ENCODE peak calls at places on chromosomes 4 and X, in eight cellular contexts. C is stimulated activated CD4-positive, alpha-beta T cell treated with anti-CD3 and anti-CD28 coated beads, Interleukin-1b, Interleukin-23, amount 100 ng/mL, for 1 hour; G is amniotic stem cell; Q is NCI-H1105; T is ecto neural progenitor cell; P is stimulated activated CD8-positive, alpha-beta memory T cell treated with anti-CD3 and anti-CD28 coated beads, Interleukin-2, amount 100 ng/mL, for 1 hour; R is RWPE1; H is progenitor cell of endocrine pancreas. U is an unnamed sample.

GRCh38 chr4:177583000-177583399 is 140.8 kb upstream of the AGA start:
- DNase-seq in C (no peak), G (no peak), Q (no peak), T (no peak), P (no peak), R (peak; percentile 7), H (no peak), U (no peak)

GRCh38 chr4:27861802-27862201 is 1001.2 kb downstream of the STIM2 start:
- DNase-seq in C (no peak), G (no peak), Q (no peak), T (no peak), P (no peak), R (no peak), H (no peak), U (no peak)

GRCh38 chr4:1245481-1246051 is 3.4 kb downstream of the CTBP1 start:
- DNase-seq in C (no peak), G (no peak), Q (no peak), T (no peak), P (no peak), R (no peak), H (no peak), U (no peak)

GRCh38 chr4:139603576-139604387 is 47.8 kb upstream of the SETD7 start:
- DNase-seq in C (no peak), G (peak; percentile 53), Q (no peak), T (no peak), P (no peak), R (peak; percentile 44), H (peak; percentile 26), U (no peak)

GRCh38 chr4:84583871-84584373 is 995 bp downstream of the CDS1 start:
- DNase-seq in C (no peak), G (no peak), Q (no peak), T (no peak), P (no peak), R (no peak), H (no peak), U (no peak)

GRCh38 chr4:37687175-37687525 is 974 bp upstream of the RELL1 start:
- DNase-seq in C (no peak), G (no peak), Q (no peak), T (no peak), P (no peak), R (no peak), H (no peak), U (no peak)

GRCh38 chrX:38275615-38276014 is 51.7 kb downstream of the RPGR start:
- DNase-seq in C (no peak), G (peak; percentile 54), Q (no peak), T (no peak), P (no peak), R (peak; percentile 36), H (no peak), U (no peak)

GRCh38 chr4:3786196-3786869 is 20.1 kb downstream of the ADRA2C start:
- DNase-seq in C (no peak), G (no peak), Q (no peak), T (no peak), P (no peak), R (no peak), H (no peak), U (no peak)

GRCh38 chr4:141132689-141133145 is 552 bp downstream of the RNF150 start:
- DNase-seq in C (no peak), G (no peak), Q (no peak), T (peak; percentile 76), P (no peak), R (peak; percentile 15), H (peak; percentile 44), U (no peak)

GRCh38 chr4:119028296-119028695 is 107.3 kb upstream of the MYOZ2 start:
- DNase-seq in C (no peak), G (no peak), Q (no peak), T (no peak), P (no peak), R (no peak), H (no peak), U (no peak)

GRCh38 chr4:37670249-37670648 is 15.9 kb downstream of the RELL1 start:
- DNase-seq in C (no peak), G (no peak), Q (no peak), T (no peak), P (no peak), R (no peak), H (no peak), U (no peak)

GRCh38 chrX:125651426-125651825 is 331.8 kb downstream of the TEX13C start:
- DNase-seq in C (no peak), G (no peak), Q (no peak), T (no peak), P (no peak), R (peak; percentile 15), H (no peak), U (no peak)

GRCh38 chr4:67820903-67821302 is 62.9 kb downstream of the TMPRSS11D start:
- DNase-seq in C (no peak), G (no peak), Q (no peak), T (no peak), P (no peak), R (no peak), H (no peak), U (no peak)

GRCh38 chrX:123779908-123780396 is 47.1 kb upstream of the THOC2 start:
- DNase-seq in C (no peak), G (no peak), Q (no peak), T (no peak), P (no peak), R (no peak), H (no peak), U (no peak)